ENCODE peak calls at places on chromosomes 12 and 14, in ten cellular contexts. I is RWPE1, G is cardiac muscle cell, O is heart right ventricle, R is stomach, V is pancreas, M is esophagus squamous epithelium, U is GM23338, Z is IMR-90, P is coronary artery. C is an unnamed sample.

GRCh38 chr14:104845834-104846441 is 19.1 kb upstream of the CEP170B start:
- DNase-seq in M (no peak), R (no peak), P (no peak), O (no peak), Z (no peak), U (no peak), I (no peak), V (no peak), G (peak), C (no peak)

GRCh38 chr14:85273099-85273677 is 256.8 kb upstream of the FLRT2 start:
- DNase-seq in G (no peak), R (no peak), O (no peak), U (no peak), V (no peak), P (no peak), I (no peak), Z (no peak), M (no peak), C (no peak)

GRCh38 chr12:109588461-109589239 is 15.1 kb downstream of the MVK start:
- DNase-seq in O (no peak), Z (no peak), G (no peak), U (no peak), R (no peak), V (no peak), M (no peak), P (no peak), I (no peak), C (no peak)

GRCh38 chr12:71704920-71705319 is 19.0 kb downstream of the TMEM19 start:
- DNase-seq in M (no peak), O (no peak), V (no peak), P (no peak), R (no peak), G (no peak), U (no peak), Z (no peak), I (no peak), C (no peak)

GRCh38 chr14:85273952-85274351 is 256.0 kb upstream of the FLRT2 start:
- DNase-seq in U (no peak), V (no peak), I (no peak), G (no peak), O (no peak), M (no peak), P (no peak), Z (no peak), R (no peak), C (no peak)

GRCh38 chr14:60668431-60669112 is 19.3 kb upstream of the SIX1 start:
- DNase-seq in P (no peak), R (no peak), M (no peak), O (no peak), Z (no peak), I (no peak), V (no peak), G (no peak), U (no peak), C (no peak)

GRCh38 chr14:98345186-98345585 is 926.8 kb downstream of the BCL11B start:
- DNase-seq in P (no peak), U (no peak), R (no peak), M (no peak), V (no peak), Z (no peak), G (no peak), I (peak), O (no peak), C (no peak)

GRCh38 chr12:11839093-11839641 is 189.7 kb downstream of the ETV6 start:
- DNase-seq in R (no peak), M (no peak), I (no peak), P (no peak), V (no peak), G (no peak), U (no peak), Z (peak), O (peak), C (no peak)

GRCh38 chr12:1972856-1973317 is 31.4 kb downstream of the DCP1B start:
- DNase-seq in R (no peak), I (no peak), P (peak), V (no peak), U (no peak), O (peak), G (peak), Z (peak), M (no peak), C (no peak)

GRCh38 chr12:131137836-131138637 is 184.3 kb downstream of the ADGRD1 start:
- DNase-seq in O (no peak), M (no peak), G (no peak), P (peak), I (no peak), V (no peak), U (no peak), R (no peak), Z (no peak), C (no peak)

GRCh38 chr12:124849382-124849781 is 14.3 kb downstream of the SCARB1 start:
- DNase-seq in P (no peak), R (no peak), Z (no peak), O (no peak), U (no peak), V (no peak), I (no peak), M (no peak), G (no peak), C (no peak)

GRCh38 chr14:88492272-88493089 is 62.3 kb downstream of the PTPN21 start:
- DNase-seq in U (peak), I (peak), M (peak), O (peak), G (peak), P (no peak), Z (peak), V (peak), R (peak), C (peak)

GRCh38 chr12:29552324-29552927 is 54.9 kb upstream of the OVCH1 start:
- DNase-seq in P (no peak), U (peak), M (no peak), O (peak), G (peak), I (peak), R (peak), V (peak), Z (peak), C (peak)

GRCh38 chr12:124279846-124280360 is 15.0 kb upstream of the RFLNA start:
- DNase-seq in P (no peak), U (no peak), R (no peak), G (no peak), O (no peak), V (no peak), I (no peak), M (no peak), Z (no peak), C (no peak)

GRCh38 chr14:67510121-67510520 is 21.6 kb upstream of the TMEM229B start:
- DNase-seq in R (no peak), O (no peak), V (no peak), P (no peak), Z (peak), I (no peak), U (no peak), M (no peak), G (no peak), C (peak)

GRCh38 chr12:40692617-40693502 is 621 bp downstream of the CNTN1 start:
- DNase-seq in M (no peak), P (no peak), R (no peak), V (peak), I (peak), Z (no peak), G (peak), O (no peak), U (peak), C (peak)

GRCh38 chr14:54730156-54730961 is 163.4 kb downstream of the SAMD4A start:
- DNase-seq in I (no peak), U (no peak), O (no peak), M (no peak), G (no peak), V (no peak), R (no peak), P (no peak), Z (peak), C (no peak)

GRCh38 chr12:1927751-1928351 is 9.4 kb upstream of the CACNA2D4 start:
- DNase-seq in Z (no peak), I (no peak), V (no peak), R (peak), U (no peak), O (peak), P (no peak), G (peak), M (no peak), C (no peak)

GRCh38 chr12:93573552-93574223 is 1.2 kb downstream of the SOCS2 start:
- DNase-seq in I (no peak), G (no peak), U (peak), M (no peak), O (peak), P (no peak), R (no peak), V (no peak), Z (peak), C (no peak)

DNA sequence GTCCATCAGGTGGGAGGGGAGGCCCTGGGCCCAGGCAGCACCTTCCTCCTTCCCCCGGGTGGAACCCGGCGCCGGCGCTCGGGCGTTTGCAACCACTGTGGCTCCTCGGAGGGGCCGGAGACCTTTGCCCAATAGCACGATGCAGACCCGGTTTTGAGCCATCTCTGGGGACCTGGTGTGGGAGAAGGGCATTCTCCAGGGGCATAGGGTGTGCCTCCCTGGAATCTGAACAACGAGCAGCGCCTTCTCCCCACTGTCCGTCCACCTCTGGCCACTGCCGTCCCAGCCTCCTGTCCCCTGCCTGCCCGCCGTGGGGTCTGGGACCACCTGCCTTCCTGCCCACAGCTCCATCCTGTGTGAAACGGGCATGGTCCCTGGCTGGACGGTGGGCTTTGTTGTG is 12.5 kb downstream of the ZFYVE21 start:
- DNase-seq in O (no peak), R (no peak), G (no peak), Z (no peak), U (no peak), M (no peak), I (no peak), P (no peak), V (no peak), C (no peak)
- H3K27ac ChIP-seq in O (no peak), R (peak), G (no peak), Z (no peak), U (no peak), M (peak), I (peak), P (no peak), V (no peak), C (no peak)

GRCh38 chr14:35578135-35578534 is 44.2 kb downstream of the INSM2 start:
- DNase-seq in V (no peak), Z (no peak), M (no peak), G (no peak), O (no peak), U (no peak), P (no peak), I (no peak), R (no peak), C (no peak)

GRCh38 chr14:35573911-35574310 is 39.9 kb downstream of the INSM2 start:
- DNase-seq in R (no peak), O (no peak), V (no peak), I (no peak), Z (no peak), G (no peak), M (no peak), P (no peak), U (no peak), C (no peak)

GRCh38 chr14:35578639-35579038 is 44.7 kb downstream of the INSM2 start:
- DNase-seq in U (no peak), M (no peak), P (no peak), O (no peak), V (no peak), R (no peak), Z (no peak), I (no peak), G (no peak), C (no peak)

GRCh38 chr14:35576856-35577255 is 42.9 kb downstream of the INSM2 start:
- DNase-seq in V (no peak), Z (no peak), G (no peak), O (no peak), U (no peak), I (no peak), P (no peak), R (no peak), M (no peak), C (no peak)

GRCh38 chr14:35576260-35576659 is 42.3 kb downstream of the INSM2 start:
- DNase-seq in Z (peak), V (no peak), R (no peak), P (no peak), M (no peak), O (no peak), U (no peak), G (peak), I (no peak), C (no peak)
- H3K27ac ChIP-seq in Z (no peak), V (no peak), R (no peak), P (no peak), M (no peak), O (no peak), U (no peak), G (no peak), I (no peak), C (no peak)

GRCh38 chr12:122088181-122088810 is 9.7 kb downstream of the MLXIP start:
- DNase-seq in G (no peak), M (no peak), V (no peak), P (no peak), I (no peak), Z (no peak), O (no peak), U (no peak), R (no peak), C (no peak)

GRCh38 chr12:122086641-122087285 is 8.2 kb downstream of the MLXIP start:
- DNase-seq in I (no peak), M (no peak), R (no peak), G (no peak), V (no peak), Z (no peak), O (no peak), U (no peak), P (no peak), C (no peak)

GRCh38 chr12:122086088-122086487 is 7.5 kb downstream of the MLXIP start:
- DNase-seq in V (no peak), M (no peak), G (no peak), I (no peak), U (no peak), Z (no peak), P (no peak), O (no peak), R (no peak), C (no peak)

GRCh38 chr12:122089080-122089479 is 10.5 kb downstream of the MLXIP start:
- DNase-seq in Z (no peak), P (no peak), U (no peak), I (no peak), V (no peak), R (no peak), O (no peak), G (no peak), M (no peak), C (no peak)

GRCh38 chr12:122087431-122088180 is 9.1 kb downstream of the MLXIP start:
- DNase-seq in Z (no peak), M (no peak), R (no peak), V (no peak), G (no peak), P (no peak), I (no peak), U (no peak), O (no peak), C (no peak)
- H3K27ac ChIP-seq in Z (no peak), M (peak), R (peak), V (no peak), G (no peak), P (peak), I (peak), U (no peak), O (peak), C (no peak)

GRCh38 chr12:117034249-117034648 is 65.0 kb downstream of the TESC start:
- DNase-seq in M (no peak), P (no peak), Z (no peak), G (no peak), I (no peak), V (no peak), R (no peak), U (no peak), O (no peak), C (no peak)

GRCh38 chr12:117035287-117035686 is 63.9 kb downstream of the TESC start:
- DNase-seq in O (no peak), I (no peak), V (no peak), G (no peak), M (no peak), P (no peak), U (peak), R (no peak), Z (no peak), C (no peak)

GRCh38 chr12:117033382-117034045 is 65.7 kb downstream of the TESC start:
- DNase-seq in G (peak), Z (no peak), U (no peak), O (no peak), R (peak), I (no peak), M (no peak), P (no peak), V (peak), C (no peak)

GRCh38 chr12:117036046-117036445 is 63.2 kb downstream of the TESC start:
- DNase-seq in O (peak), U (no peak), V (peak), P (no peak), Z (no peak), M (no peak), I (no peak), G (no peak), R (no peak), C (no peak)

GRCh38 chr12:117034691-117035090 is 64.5 kb downstream of the TESC start:
- DNase-seq in G (no peak), P (no peak), U (no peak), I (no peak), O (no peak), M (no peak), Z (no peak), V (no peak), R (no peak), C (no peak)
- H3K27ac ChIP-seq in G (peak), P (no peak), U (no peak), I (no peak), O (peak), M (no peak), Z (no peak), V (no peak), R (peak), C (no peak)

GRCh38 chr14:52873096-52873495 is 77.8 kb downstream of the FERMT2 start:
- DNase-seq in V (no peak), M (no peak), R (no peak), G (no peak), P (no peak), Z (no peak), I (no peak), U (peak), O (no peak), C (no peak)

GRCh38 chr14:52875707-52876106 is 75.1 kb downstream of the FERMT2 start:
- DNase-seq in G (no peak), Z (no peak), P (no peak), U (no peak), R (no peak), V (no peak), O (no peak), M (no peak), I (no peak), C (no peak)

GRCh38 chr14:52871606-52872005 is 79.2 kb downstream of the FERMT2 start:
- DNase-seq in G (no peak), I (no peak), V (no peak), R (no peak), M (no peak), Z (no peak), U (no peak), O (no peak), P (no peak), C (no peak)

GRCh38 chr14:52874389-52874788 is 76.5 kb downstream of the FERMT2 start:
- DNase-seq in R (no peak), P (no peak), G (no peak), Z (no peak), I (no peak), O (no peak), U (no peak), V (no peak), M (no peak), C (no peak)

DNA sequence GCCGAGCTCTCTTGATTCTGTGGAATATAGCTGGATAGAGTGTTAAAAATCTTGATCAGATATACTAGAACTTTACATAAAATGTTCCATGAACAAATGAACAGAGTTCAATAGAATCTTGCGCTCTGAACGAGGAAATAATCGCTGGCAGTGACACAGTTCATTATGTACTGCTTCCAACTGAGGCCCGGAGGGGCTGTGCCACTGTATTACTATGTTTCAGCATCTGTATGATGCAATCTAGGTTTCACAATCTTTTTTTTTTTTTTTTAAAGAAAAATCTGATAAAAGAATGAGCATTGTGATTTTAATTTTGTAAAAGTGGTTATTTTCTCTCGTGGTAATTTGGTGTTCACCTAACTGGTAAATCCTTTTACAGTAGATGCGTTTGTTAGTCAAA is 77.2 kb downstream of the FERMT2 start:
- DNase-seq in O (no peak), P (no peak), Z (peak), U (no peak), I (peak), G (no peak), R (no peak), M (no peak), V (no peak), C (no peak)
- H3K27ac ChIP-seq in O (no peak), P (peak), Z (peak), U (peak), I (no peak), G (no peak), R (no peak), M (no peak), V (no peak), C (no peak)

GRCh38 chr12:106854723-106855122 is 80.2 kb downstream of the RIC8B start:
- DNase-seq in U (no peak), V (no peak), O (no peak), Z (no peak), M (no peak), I (no peak), G (no peak), P (no peak), R (no peak), C (no peak)
- H3K27ac ChIP-seq in U (no peak), V (no peak), O (no peak), Z (no peak), M (no peak), I (no peak), G (no peak), P (no peak), R (no peak), C (no peak)

GRCh38 chr14:34374998-34375740 is 86.9 kb downstream of the SPTSSA start:
- DNase-seq in M (no peak), Z (no peak), V (no peak), G (no peak), U (no peak), I (peak), O (no peak), P (no peak), R (no peak), C (no peak)
- H3K27ac ChIP-seq in M (peak), Z (no peak), V (no peak), G (no peak), U (no peak), I (no peak), O (no peak), P (no peak), R (peak), C (no peak)

DNA sequence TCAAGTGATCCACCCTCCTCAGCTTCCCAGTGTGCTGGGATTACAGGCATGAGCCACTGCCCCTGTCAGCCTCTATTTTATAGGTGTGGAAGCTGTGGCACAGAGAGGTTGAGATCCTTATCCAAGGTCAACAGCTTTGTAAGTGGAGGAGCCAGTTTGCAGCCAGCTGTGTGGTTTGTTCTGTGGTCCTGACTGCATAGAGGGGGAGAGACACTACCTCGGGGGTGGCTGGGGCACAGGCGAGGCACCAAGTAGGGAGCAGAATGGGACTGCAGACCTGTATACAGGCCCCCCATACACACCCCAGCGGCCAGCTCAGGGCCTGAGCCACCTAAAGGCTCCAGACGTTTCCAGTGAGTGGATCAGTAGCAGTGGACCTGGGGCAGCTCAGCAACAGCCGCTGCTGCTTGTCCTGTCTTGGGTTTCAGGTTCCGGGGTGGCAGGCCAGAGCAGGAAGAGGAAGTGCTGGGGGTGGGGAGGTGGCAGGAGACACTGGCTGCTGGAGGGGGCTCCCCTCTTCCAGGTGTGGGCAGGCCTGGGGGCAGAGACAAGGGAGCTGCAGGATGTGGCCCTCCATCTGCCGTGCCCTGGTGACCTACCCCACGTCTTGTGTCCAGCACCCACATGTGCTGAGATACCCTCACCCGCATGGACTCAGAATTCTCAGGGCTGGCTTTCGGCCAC is 11.0 kb downstream of the ORAI1 start:
- DNase-seq in U (no peak), V (no peak), R (peak), M (no peak), G (no peak), P (no peak), O (no peak), Z (no peak), I (no peak), C (no peak)
- H3K27ac ChIP-seq in U (no peak), V (no peak), R (peak), M (peak), G (peak), P (no peak), O (no peak), Z (no peak), I (peak), C (no peak)

DNA sequence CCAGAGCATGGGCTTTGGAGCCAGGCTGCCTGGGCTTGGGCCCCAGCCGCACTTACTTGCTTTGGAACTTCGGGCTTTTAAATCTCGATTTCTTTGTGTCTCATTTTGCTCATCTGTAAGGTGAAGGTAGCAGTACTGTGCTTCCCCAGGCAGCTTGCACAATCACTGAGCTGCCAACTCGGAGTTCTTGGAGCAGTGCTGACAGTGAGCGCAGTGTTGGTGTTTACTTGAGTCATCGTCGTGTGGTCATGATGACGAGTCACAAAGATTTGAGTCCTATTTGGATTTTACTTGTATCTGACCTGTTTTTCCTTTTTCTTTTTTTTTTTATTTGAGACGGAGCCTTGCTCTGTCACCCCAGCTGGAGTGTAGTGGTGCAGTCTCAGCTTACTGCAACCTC is 31.3 kb upstream of the ATF1 start:
- DNase-seq in M (no peak), O (no peak), V (no peak), G (no peak), Z (peak), U (no peak), P (no peak), I (peak), R (no peak), C (no peak)
- H3K27ac ChIP-seq in M (no peak), O (no peak), V (no peak), G (peak), Z (no peak), U (no peak), P (no peak), I (peak), R (no peak), C (no peak)